ENCODE peak calls at places on chromosomes 13 and 19, in ten cellular contexts. One of them, this sample, is unnamed.

GRCh38 chr19:51016798-51017683 is 2.5 kb downstream of the KLK10 start:
- DNase-seq in NCI-H1092 treated with DMSO at 0.1 percent for 48 hours: peak
- DNase-seq in dorsolateral prefrontal cortex: peak
- DNase-seq in tibial artery: no peak
- DNase-seq in progenitor cell of endocrine pancreas: peak
- DNase-seq in AG09319: no peak
- DNase-seq in amniotic stem cell: no peak
- DNase-seq in fibroblast of lung: no peak
- DNase-seq in Daoy: peak
- DNase-seq in activated naive CD8-positive, alpha-beta T cell treated with anti-CD3 and anti-CD28 coated beads for 36 hours: peak
- DNase-seq in this sample: peak

GRCh38 chr19:8690753-8691539 is 7.6 kb downstream of the ACTL9 start:
- DNase-seq in dorsolateral prefrontal cortex: no peak
- DNase-seq in tibial artery: no peak
- DNase-seq in activated naive CD8-positive, alpha-beta T cell treated with anti-CD3 and anti-CD28 coated beads for 36 hours: no peak
- DNase-seq in fibroblast of lung: no peak
- DNase-seq in progenitor cell of endocrine pancreas: no peak
- DNase-seq in AG09319: no peak
- DNase-seq in NCI-H1092 treated with DMSO at 0.1 percent for 48 hours: no peak
- DNase-seq in amniotic stem cell: no peak
- DNase-seq in Daoy: no peak
- DNase-seq in this sample: no peak

GRCh38 chr13:103184413-103184812 is 118.2 kb upstream of the SLC10A2 start:
- DNase-seq in Daoy: no peak
- DNase-seq in fibroblast of lung: no peak
- DNase-seq in amniotic stem cell: no peak
- DNase-seq in tibial artery: no peak
- DNase-seq in NCI-H1092 treated with DMSO at 0.1 percent for 48 hours: no peak
- DNase-seq in dorsolateral prefrontal cortex: no peak
- DNase-seq in activated naive CD8-positive, alpha-beta T cell treated with anti-CD3 and anti-CD28 coated beads for 36 hours: no peak
- DNase-seq in progenitor cell of endocrine pancreas: no peak
- DNase-seq in AG09319: no peak
- DNase-seq in this sample: no peak

GRCh38 chr19:27736225-27736624 is 1476.7 kb downstream of the UQCRFS1 start:
- DNase-seq in fibroblast of lung: no peak
- DNase-seq in amniotic stem cell: no peak
- DNase-seq in dorsolateral prefrontal cortex: no peak
- DNase-seq in NCI-H1092 treated with DMSO at 0.1 percent for 48 hours: no peak
- DNase-seq in tibial artery: no peak
- DNase-seq in progenitor cell of endocrine pancreas: no peak
- DNase-seq in Daoy: no peak
- DNase-seq in AG09319: no peak
- DNase-seq in activated naive CD8-positive, alpha-beta T cell treated with anti-CD3 and anti-CD28 coated beads for 36 hours: no peak
- DNase-seq in this sample: no peak

GRCh38 chr19:52453324-52454094 is at the start of gene ZNF578:
- DNase-seq in progenitor cell of endocrine pancreas: no peak
- DNase-seq in amniotic stem cell: peak
- DNase-seq in fibroblast of lung: peak
- DNase-seq in NCI-H1092 treated with DMSO at 0.1 percent for 48 hours: peak
- DNase-seq in Daoy: peak
- DNase-seq in activated naive CD8-positive, alpha-beta T cell treated with anti-CD3 and anti-CD28 coated beads for 36 hours: peak
- DNase-seq in tibial artery: peak
- DNase-seq in dorsolateral prefrontal cortex: peak
- DNase-seq in AG09319: peak
- DNase-seq in this sample: peak

GRCh38 chr13:36543671-36544070 is 111.4 kb downstream of the CCNA1 start:
- DNase-seq in progenitor cell of endocrine pancreas: no peak
- DNase-seq in fibroblast of lung: no peak
- DNase-seq in tibial artery: no peak
- DNase-seq in Daoy: no peak
- DNase-seq in amniotic stem cell: no peak
- DNase-seq in AG09319: no peak
- DNase-seq in activated naive CD8-positive, alpha-beta T cell treated with anti-CD3 and anti-CD28 coated beads for 36 hours: no peak
- DNase-seq in NCI-H1092 treated with DMSO at 0.1 percent for 48 hours: peak
- DNase-seq in dorsolateral prefrontal cortex: no peak
- DNase-seq in this sample: no peak

GRCh38 chr19:32404939-32405430 is 585 bp upstream of the DPY19L3 start:
- DNase-seq in tibial artery: peak
- DNase-seq in fibroblast of lung: peak
- DNase-seq in AG09319: peak
- DNase-seq in amniotic stem cell: no peak
- DNase-seq in Daoy: peak
- DNase-seq in NCI-H1092 treated with DMSO at 0.1 percent for 48 hours: no peak
- DNase-seq in dorsolateral prefrontal cortex: peak
- DNase-seq in activated naive CD8-positive, alpha-beta T cell treated with anti-CD3 and anti-CD28 coated beads for 36 hours: peak
- DNase-seq in progenitor cell of endocrine pancreas: no peak
- DNase-seq in this sample: peak

GRCh38 chr13:103514188-103514587 is 448.0 kb upstream of the SLC10A2 start:
- DNase-seq in progenitor cell of endocrine pancreas: no peak
- DNase-seq in NCI-H1092 treated with DMSO at 0.1 percent for 48 hours: no peak
- DNase-seq in amniotic stem cell: no peak
- DNase-seq in AG09319: no peak
- DNase-seq in Daoy: no peak
- DNase-seq in dorsolateral prefrontal cortex: no peak
- DNase-seq in fibroblast of lung: no peak
- DNase-seq in activated naive CD8-positive, alpha-beta T cell treated with anti-CD3 and anti-CD28 coated beads for 36 hours: no peak
- DNase-seq in tibial artery: no peak
- DNase-seq in this sample: no peak

GRCh38 chr13:41931337-41931736 is 29.6 kb downstream of the VWA8 start:
- DNase-seq in NCI-H1092 treated with DMSO at 0.1 percent for 48 hours: no peak
- DNase-seq in dorsolateral prefrontal cortex: no peak
- DNase-seq in tibial artery: no peak
- DNase-seq in AG09319: no peak
- DNase-seq in fibroblast of lung: peak
- DNase-seq in progenitor cell of endocrine pancreas: no peak
- DNase-seq in amniotic stem cell: no peak
- DNase-seq in activated naive CD8-positive, alpha-beta T cell treated with anti-CD3 and anti-CD28 coated beads for 36 hours: no peak
- DNase-seq in Daoy: no peak
- DNase-seq in this sample: no peak

GRCh38 chr19:13055213-13056051 is 47.2 kb downstream of the LYL1 start:
- DNase-seq in dorsolateral prefrontal cortex: no peak
- DNase-seq in fibroblast of lung: peak
- DNase-seq in Daoy: peak
- DNase-seq in AG09319: peak
- DNase-seq in tibial artery: peak
- DNase-seq in progenitor cell of endocrine pancreas: no peak
- DNase-seq in activated naive CD8-positive, alpha-beta T cell treated with anti-CD3 and anti-CD28 coated beads for 36 hours: no peak
- DNase-seq in NCI-H1092 treated with DMSO at 0.1 percent for 48 hours: no peak
- DNase-seq in amniotic stem cell: peak
- DNase-seq in this sample: peak

GRCh38 chr19:15584541-15585115 is 30.4 kb upstream of the CYP4F8 start:
- DNase-seq in activated naive CD8-positive, alpha-beta T cell treated with anti-CD3 and anti-CD28 coated beads for 36 hours: peak
- DNase-seq in fibroblast of lung: peak
- DNase-seq in NCI-H1092 treated with DMSO at 0.1 percent for 48 hours: peak
- DNase-seq in AG09319: peak
- DNase-seq in progenitor cell of endocrine pancreas: no peak
- DNase-seq in dorsolateral prefrontal cortex: peak
- DNase-seq in tibial artery: peak
- DNase-seq in Daoy: peak
- DNase-seq in amniotic stem cell: no peak
- DNase-seq in this sample: peak

GRCh38 chr19:1027953-1028902 is 1.8 kb downstream of the CNN2 start:
- DNase-seq in amniotic stem cell: peak
- DNase-seq in dorsolateral prefrontal cortex: no peak
- DNase-seq in activated naive CD8-positive, alpha-beta T cell treated with anti-CD3 and anti-CD28 coated beads for 36 hours: peak
- DNase-seq in AG09319: peak
- DNase-seq in fibroblast of lung: peak
- DNase-seq in progenitor cell of endocrine pancreas: peak
- DNase-seq in NCI-H1092 treated with DMSO at 0.1 percent for 48 hours: no peak
- DNase-seq in Daoy: peak
- DNase-seq in tibial artery: peak
- DNase-seq in this sample: no peak

GRCh38 chr13:68810660-68811059 is 1297.0 kb upstream of the ATXN8OS start:
- DNase-seq in progenitor cell of endocrine pancreas: no peak
- DNase-seq in AG09319: no peak
- DNase-seq in activated naive CD8-positive, alpha-beta T cell treated with anti-CD3 and anti-CD28 coated beads for 36 hours: no peak
- DNase-seq in dorsolateral prefrontal cortex: no peak
- DNase-seq in tibial artery: no peak
- DNase-seq in Daoy: no peak
- DNase-seq in NCI-H1092 treated with DMSO at 0.1 percent for 48 hours: peak
- DNase-seq in fibroblast of lung: no peak
- DNase-seq in amniotic stem cell: no peak
- DNase-seq in this sample: no peak

GRCh38 chr13:84847107-84847506 is 952.1 kb downstream of the SLITRK6 start:
- DNase-seq in amniotic stem cell: no peak
- DNase-seq in AG09319: no peak
- DNase-seq in activated naive CD8-positive, alpha-beta T cell treated with anti-CD3 and anti-CD28 coated beads for 36 hours: no peak
- DNase-seq in fibroblast of lung: no peak
- DNase-seq in NCI-H1092 treated with DMSO at 0.1 percent for 48 hours: no peak
- DNase-seq in Daoy: no peak
- DNase-seq in tibial artery: no peak
- DNase-seq in dorsolateral prefrontal cortex: no peak
- DNase-seq in progenitor cell of endocrine pancreas: no peak
- DNase-seq in this sample: no peak

GRCh38 chr13:38093425-38093824 is 223.9 kb upstream of the TRPC4 start:
- DNase-seq in NCI-H1092 treated with DMSO at 0.1 percent for 48 hours: no peak
- DNase-seq in tibial artery: no peak
- DNase-seq in fibroblast of lung: no peak
- DNase-seq in amniotic stem cell: no peak
- DNase-seq in dorsolateral prefrontal cortex: no peak
- DNase-seq in Daoy: no peak
- DNase-seq in AG09319: no peak
- DNase-seq in activated naive CD8-positive, alpha-beta T cell treated with anti-CD3 and anti-CD28 coated beads for 36 hours: no peak
- DNase-seq in progenitor cell of endocrine pancreas: no peak
- DNase-seq in this sample: no peak

GRCh38 chr19:9801976-9802375 is 16.9 kb downstream of the FBXL12 start:
- DNase-seq in AG09319: no peak
- DNase-seq in progenitor cell of endocrine pancreas: no peak
- DNase-seq in Daoy: no peak
- DNase-seq in fibroblast of lung: no peak
- DNase-seq in activated naive CD8-positive, alpha-beta T cell treated with anti-CD3 and anti-CD28 coated beads for 36 hours: no peak
- DNase-seq in NCI-H1092 treated with DMSO at 0.1 percent for 48 hours: no peak
- DNase-seq in tibial artery: no peak
- DNase-seq in dorsolateral prefrontal cortex: no peak
- DNase-seq in amniotic stem cell: no peak
- DNase-seq in this sample: no peak

GRCh38 chr19:18921593-18921992 is 2.1 kb downstream of the DDX49 start:
- DNase-seq in activated naive CD8-positive, alpha-beta T cell treated with anti-CD3 and anti-CD28 coated beads for 36 hours: no peak
- DNase-seq in dorsolateral prefrontal cortex: no peak
- DNase-seq in NCI-H1092 treated with DMSO at 0.1 percent for 48 hours: no peak
- DNase-seq in tibial artery: no peak
- DNase-seq in progenitor cell of endocrine pancreas: no peak
- DNase-seq in Daoy: no peak
- DNase-seq in fibroblast of lung: no peak
- DNase-seq in AG09319: no peak
- DNase-seq in amniotic stem cell: no peak
- DNase-seq in this sample: no peak

GRCh38 chr13:81713201-81713600 is 1372.3 kb upstream of the SPRY2 start:
- DNase-seq in amniotic stem cell: no peak
- DNase-seq in Daoy: no peak
- DNase-seq in fibroblast of lung: no peak
- DNase-seq in tibial artery: no peak
- DNase-seq in activated naive CD8-positive, alpha-beta T cell treated with anti-CD3 and anti-CD28 coated beads for 36 hours: no peak
- DNase-seq in progenitor cell of endocrine pancreas: no peak
- DNase-seq in dorsolateral prefrontal cortex: no peak
- DNase-seq in AG09319: no peak
- DNase-seq in NCI-H1092 treated with DMSO at 0.1 percent for 48 hours: no peak
- DNase-seq in this sample: no peak

GRCh38 chr13:59750860-59751259 is 412.9 kb downstream of the DIAPH3 start:
- DNase-seq in dorsolateral prefrontal cortex: peak
- DNase-seq in amniotic stem cell: peak
- DNase-seq in AG09319: peak
- DNase-seq in activated naive CD8-positive, alpha-beta T cell treated with anti-CD3 and anti-CD28 coated beads for 36 hours: no peak
- DNase-seq in Daoy: no peak
- DNase-seq in fibroblast of lung: peak
- DNase-seq in tibial artery: no peak
- DNase-seq in NCI-H1092 treated with DMSO at 0.1 percent for 48 hours: no peak
- DNase-seq in progenitor cell of endocrine pancreas: peak
- DNase-seq in this sample: no peak

GRCh38 chr19:8489591-8490394 is 12.6 kb downstream of the PRAM1 start:
- DNase-seq in Daoy: no peak
- DNase-seq in AG09319: no peak
- DNase-seq in NCI-H1092 treated with DMSO at 0.1 percent for 48 hours: no peak
- DNase-seq in progenitor cell of endocrine pancreas: no peak
- DNase-seq in activated naive CD8-positive, alpha-beta T cell treated with anti-CD3 and anti-CD28 coated beads for 36 hours: no peak
- DNase-seq in tibial artery: no peak
- DNase-seq in fibroblast of lung: no peak
- DNase-seq in dorsolateral prefrontal cortex: no peak
- DNase-seq in amniotic stem cell: no peak
- DNase-seq in this sample: no peak

This sample was measured in right atrium auricular region.